ENCODE peak calls at places on chromosomes 1 and 21, in five cellular contexts. F, Z, R, J and Y are unnamed samples.

GRCh38 chr1:19110266-19110927 is 99.7 kb downstream of the UBR4 start:
- DNase-seq in Z (no peak), J (no peak), F (no peak), R (no peak), Y (no peak)

GRCh38 chr1:68620575-68620974 is 123.7 kb upstream of the DEPDC1 start:
- DNase-seq in J (no peak), R (peak), F (no peak), Z (no peak), Y (no peak)

GRCh38 chr21:22855581-22855980 is 1857.4 kb downstream of the NCAM2 start:
- DNase-seq in J (no peak), Z (no peak), F (no peak), R (no peak), Y (no peak)

GRCh38 chr1:68826861-68827260 is 330.0 kb upstream of the DEPDC1 start:
- DNase-seq in R (no peak), F (no peak), J (no peak), Z (no peak), Y (no peak)

GRCh38 chr1:119409731-119410130 is 5.2 kb upstream of the HSD3B2 start:
- DNase-seq in J (no peak), F (no peak), Z (no peak), R (no peak), Y (peak)

GRCh38 chr1:184030433-184031126 is 6.9 kb downstream of the COLGALT2 start:
- DNase-seq in Z (no peak), F (no peak), R (no peak), J (no peak), Y (no peak)

GRCh38 chr1:89607888-89608626 is 24.9 kb upstream of the LRRC8C start:
- DNase-seq in F (no peak), Z (no peak), R (no peak), J (no peak), Y (no peak)

GRCh38 chr1:32333251-32333963 is 2.6 kb downstream of the MARCKSL1 start:
- DNase-seq in J (no peak), F (no peak), R (peak), Z (no peak), Y (no peak)

GRCh38 chr21:43824250-43824882 is 35.0 kb downstream of the RRP1 start:
- DNase-seq in F (peak), R (no peak), J (no peak), Z (no peak), Y (peak)

GRCh38 chr1:42335809-42336518 is 929 bp upstream of the FOXJ3 start:
- DNase-seq in F (no peak), R (no peak), J (no peak), Z (no peak), Y (no peak)

GRCh38 chr1:9798236-9799130 is 25.3 kb downstream of the CLSTN1 start:
- DNase-seq in F (no peak), R (no peak), Z (no peak), J (no peak), Y (peak)

GRCh38 chr1:202213361-202214088 is 19.9 kb downstream of the LGR6 start:
- DNase-seq in F (no peak), Z (no peak), R (no peak), J (no peak), Y (no peak)
- H3K4me3 ChIP-seq in F (no peak), Z (peak), R (no peak), J (peak), Y (no peak)

DNA sequence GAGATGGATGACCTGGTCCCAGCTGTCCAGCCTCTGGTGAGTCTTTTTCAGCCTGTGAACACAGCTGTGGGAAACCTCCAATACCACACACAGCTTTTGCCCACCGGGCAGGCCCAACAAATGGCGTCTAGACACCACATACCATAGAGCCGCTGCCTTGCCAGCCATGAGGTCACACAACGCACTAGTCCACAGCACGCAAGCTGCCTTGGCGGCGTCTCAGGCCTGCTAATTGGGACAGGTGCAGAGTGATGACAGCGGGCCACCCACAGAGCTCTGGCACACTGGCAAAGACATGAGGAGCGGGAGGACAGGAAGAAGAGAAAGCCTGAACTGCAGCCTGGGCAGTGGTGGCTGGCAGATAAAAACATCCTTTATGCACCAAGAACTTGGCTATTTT is 125.5 kb downstream of the ADAMTS1 start:
- DNase-seq in R (no peak), Z (no peak), J (no peak), F (no peak), Y (no peak)
- TF ChIP-seq CTCF in R (no peak), Z (no peak), J (no peak), F (no peak), Y (no peak)

GRCh38 chr21:37532868-37533780 is 166.6 kb downstream of the DYRK1A start:
- DNase-seq in J (no peak), Z (no peak), R (no peak), F (no peak), Y (no peak)
- H3K4me3 ChIP-seq in J (no peak), Z (no peak), R (no peak), F (no peak), Y (no peak)

GRCh38 chr1:204562075-204562990 is 46.1 kb downstream of the MDM4 start:
- DNase-seq in J (no peak), F (no peak), Z (no peak), R (no peak), Y (no peak)

GRCh38 chr1:204563780-204564179 is 47.6 kb downstream of the MDM4 start:
- DNase-seq in J (no peak), F (no peak), Z (no peak), R (no peak), Y (no peak)

GRCh38 chr1:204564835-204565234 is 48.6 kb downstream of the MDM4 start:
- DNase-seq in F (no peak), R (peak), Z (no peak), J (no peak), Y (no peak)

GRCh38 chr1:204565617-204566582 is 49.7 kb downstream of the MDM4 start:
- DNase-seq in R (peak), F (peak), Z (no peak), J (peak), Y (no peak)

DNA sequence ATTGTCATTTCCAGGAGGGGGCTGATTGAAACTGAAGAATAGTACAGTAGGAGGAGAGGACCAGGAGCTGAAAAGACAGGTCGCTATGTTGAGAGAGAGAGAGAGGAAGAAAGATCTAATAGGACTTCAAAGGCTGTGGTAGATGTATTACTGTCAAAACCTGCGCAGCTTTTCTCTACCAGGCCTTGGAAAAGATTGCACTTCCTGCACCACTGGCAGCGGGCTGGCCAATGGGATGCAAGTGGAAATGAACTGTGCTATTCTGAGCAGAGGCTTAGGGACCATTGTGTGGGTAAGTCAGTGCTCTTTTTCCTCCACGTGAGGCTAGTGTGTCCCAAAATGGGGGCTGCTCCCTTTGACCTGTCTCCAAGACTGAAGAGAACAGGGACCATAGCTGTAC is 47.1 kb downstream of the MDM4 start:
- DNase-seq in F (no peak), J (no peak), Z (no peak), R (no peak), Y (no peak)
- TF ChIP-seq CTCF in F (no peak), J (no peak), Z (no peak), R (no peak), Y (no peak)

GRCh38 chr1:205230965-205231364 is 3.2 kb downstream of the TMCC2 start:
- DNase-seq in R (no peak), J (no peak), Z (no peak), F (no peak), Y (no peak)

GRCh38 chr1:205227584-205228006 is at the start of gene TMCC2:
- DNase-seq in R (peak), F (peak), Z (peak), J (peak), Y (no peak)

GRCh38 chr1:205229916-205230700 is 2.4 kb downstream of the TMCC2 start:
- DNase-seq in J (no peak), F (no peak), R (peak), Z (no peak), Y (no peak)

GRCh38 chr1:205228052-205228451 is 306 bp downstream of the TMCC2 start:
- DNase-seq in F (no peak), R (peak), Z (no peak), J (no peak), Y (no peak)

DNA sequence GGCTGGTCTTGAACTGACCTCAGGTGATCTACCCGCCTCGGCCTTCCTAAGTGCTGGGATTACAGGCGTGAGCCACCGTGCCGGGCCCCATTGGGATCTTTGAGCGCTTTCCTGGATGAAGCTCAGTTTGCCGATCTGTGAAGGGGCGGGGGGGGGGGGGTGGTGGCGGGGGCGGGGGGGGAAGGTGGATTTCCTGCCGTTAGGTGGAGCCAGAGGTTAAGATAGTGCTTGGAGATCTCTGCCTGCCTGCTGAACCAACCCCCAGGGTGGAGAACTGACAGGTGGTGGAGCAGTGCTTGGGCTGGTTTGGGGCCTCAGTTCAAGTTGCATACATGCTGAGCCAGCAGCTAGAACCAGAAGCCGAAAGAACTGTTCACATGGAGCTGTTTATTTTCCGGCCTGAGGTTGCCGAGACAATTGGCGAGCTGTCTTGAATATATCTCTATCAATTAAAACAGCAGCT is 1.7 kb downstream of the TMCC2 start:
- DNase-seq in J (peak), Z (no peak), R (peak), F (no peak), Y (no peak)
- H3K4me3 ChIP-seq in J (no peak), Z (peak), R (peak), F (peak), Y (peak)